ENCODE peak calls at places on chromosomes 5 and 9, in four cellular contexts. Q, T, X and I are unnamed samples.
A peak's percentile ranks its signal among the peaks of the same experiment; 100 is the strongest.

GRCh38 chr5:118548761-118549160 is 439.6 kb downstream of the DTWD2 start:
- DNase-seq in T (no peak), X (no peak), Q (no peak), I (no peak)

GRCh38 chr5:149079883-149080282 is 17.0 kb upstream of the SH3TC2 start:
- DNase-seq in Q (no peak), T (no peak), X (no peak), I (no peak)

GRCh38 chr5:112682621-112683061 is 55.0 kb upstream of the APC start:
- DNase-seq in Q (no peak), X (no peak), T (no peak), I (no peak)

GRCh38 chr5:155023320-155023719 is 9.8 kb downstream of the KIF4B start:
- DNase-seq in Q (no peak), T (no peak), X (no peak), I (no peak)

GRCh38 chr9:114592356-114592755 is 4.8 kb downstream of the ATP6V1G1 start:
- DNase-seq in Q (no peak), X (no peak), T (no peak), I (no peak)

GRCh38 chr5:178479261-178479660 is 110.9 kb downstream of the COL23A1 start:
- DNase-seq in T (no peak), X (no peak), Q (no peak), I (no peak)

GRCh38 chr9:70488098-70488792 is 73.8 kb upstream of the KLF9 start:
- DNase-seq in Q (no peak), X (no peak), T (no peak), I (no peak)

GRCh38 chr9:14908221-14909206 is 1.7 kb downstream of the FREM1 start:
- DNase-seq in T (no peak), Q (no peak), X (no peak), I (no peak)

GRCh38 chr9:120386390-120387131 is 193.4 kb downstream of the CDK5RAP2 start:
- DNase-seq in Q (no peak), T (no peak), X (no peak), I (no peak)

GRCh38 chr9:131398204-131398603 is 4.3 kb downstream of the PRRC2B start:
- DNase-seq in T (no peak), X (no peak), Q (no peak), I (peak; percentile 65)

GRCh38 chr5:93607367-93608258 is 24.6 kb downstream of the NR2F1 start:
- DNase-seq in X (no peak), Q (no peak), T (no peak), I (no peak)

GRCh38 chr9:83966209-83966582 is 13.8 kb downstream of the HNRNPK start:
- DNase-seq in X (no peak), Q (no peak), T (no peak), I (no peak)

GRCh38 chr5:128538249-128539037 is 398 bp upstream of the FBN2 start:
- DNase-seq in T (no peak), X (no peak), Q (peak; percentile 29), I (no peak)

GRCh38 chr9:109956811-109957440 is 176.9 kb downstream of the PALM2AKAP2 start:
- DNase-seq in X (no peak), T (no peak), Q (no peak), I (no peak)